ENCODE peak calls at places on chromosomes 11 and 22, in eight cellular contexts. B is effector CD4-positive, alpha-beta T cell; Q is T follicular helper cell; W is foreskin fibroblast; E is neuronal stem cell; P is GM10248; N is activated naive CD4-positive, alpha-beta T cell; S is mucosa of descending colon. X is an unnamed sample.

GRCh38 chr22:17896552-17896951 is 122.3 kb upstream of the BID start:
- DNase-seq in B (no peak), Q (no peak), W (peak), E (no peak), P (no peak), N (no peak), S (no peak), X (peak)

GRCh38 chr22:50445071-50445879 is 29.6 kb downstream of the SBF1 start:
- DNase-seq in B (peak), Q (peak), W (peak), E (no peak), P (no peak), N (no peak), S (no peak), X (no peak)

GRCh38 chr22:39522567-39523300 is 2.4 kb downstream of the ATF4 start:
- DNase-seq in B (no peak), Q (no peak), W (peak), E (no peak), P (no peak), N (no peak), S (peak), X (no peak)

GRCh38 chr11:119335091-119335654 is 846 bp downstream of the RNF26 start:
- DNase-seq in B (no peak), Q (no peak), W (no peak), E (no peak), P (no peak), N (no peak), S (no peak), X (no peak)

GRCh38 chr11:31240340-31240904 is 129.1 kb downstream of the DCDC1 start:
- DNase-seq in B (no peak), Q (peak), W (peak), E (peak), P (no peak), N (no peak), S (peak), X (peak)

GRCh38 chr11:35043933-35044332 is 95.0 kb upstream of the CD44 start:
- DNase-seq in B (no peak), Q (no peak), W (no peak), E (no peak), P (no peak), N (no peak), S (no peak), X (no peak)

GRCh38 chr11:33043221-33043833 is 4.0 kb downstream of the TCP11L1 start:
- DNase-seq in B (no peak), Q (no peak), W (no peak), E (no peak), P (no peak), N (no peak), S (no peak), X (no peak)

GRCh38 chr11:108253176-108253575 is 30.3 kb downstream of the ATM start:
- DNase-seq in B (no peak), Q (no peak), W (peak), E (no peak), P (no peak), N (no peak), S (no peak), X (no peak)

GRCh38 chr11:19979519-19979845 is 180.8 kb downstream of the DBX1 start:
- DNase-seq in B (no peak), Q (no peak), W (no peak), E (no peak), P (peak), N (no peak), S (no peak), X (no peak)

GRCh38 chr22:35347462-35347861 is 33.4 kb upstream of the HMOX1 start:
- DNase-seq in B (no peak), Q (no peak), W (no peak), E (no peak), P (no peak), N (no peak), S (no peak), X (no peak)

GRCh38 chr22:45150139-45150538 is 13.6 kb upstream of the NUP50 start:
- DNase-seq in B (no peak), Q (no peak), W (peak), E (no peak), P (no peak), N (no peak), S (no peak), X (no peak)

GRCh38 chr22:37525073-37525745 is 6.0 kb upstream of the CARD10 start:
- DNase-seq in B (no peak), Q (no peak), W (peak), E (no peak), P (no peak), N (no peak), S (no peak), X (no peak)

GRCh38 chr11:79263001-79263400 is 177.8 kb downstream of the TENM4 start:
- DNase-seq in B (no peak), Q (no peak), W (peak), E (no peak), P (no peak), N (no peak), S (peak), X (no peak)

GRCh38 chr11:67022961-67023956 is at the start of gene SYT12:
- DNase-seq in B (no peak), Q (no peak), W (peak), E (peak), P (peak), N (no peak), S (no peak), X (peak)

GRCh38 chr22:49763138-49763537 is 64.5 kb downstream of the BRD1 start:
- DNase-seq in B (no peak), Q (no peak), W (no peak), E (no peak), P (no peak), N (no peak), S (no peak), X (no peak)

GRCh38 chr11:14070866-14071265 is 108.3 kb downstream of the SPON1 start:
- DNase-seq in B (no peak), Q (no peak), W (no peak), E (no peak), P (no peak), N (no peak), S (no peak), X (no peak)

GRCh38 chr22:40610329-40610850 is 26.1 kb downstream of the MRTFA start:
- DNase-seq in B (no peak), Q (no peak), W (no peak), E (no peak), P (no peak), N (no peak), S (no peak), X (no peak)